ENCODE peak calls at places on chromosomes 4 and X, in seven cellular contexts. I, Z, L, O, P, C and J are unnamed samples.

GRCh38 chr4:117134386-117134785 is 49.0 kb upstream of the TRAM1L1 start:
- DNase-seq in O (no peak), L (no peak), C (no peak), I (peak; percentile 30), P (no peak), Z (peak; percentile 69), J (peak; percentile 39)

GRCh38 chr4:125789018-125789417 is 474.3 kb downstream of the FAT4 start:
- DNase-seq in O (no peak), C (no peak), Z (no peak), P (no peak), I (no peak), L (no peak), J (no peak)

GRCh38 chr4:119139822-119140252 is 4.2 kb downstream of the MYOZ2 start:
- DNase-seq in C (no peak), L (no peak), P (no peak), O (no peak), Z (no peak), I (no peak), J (no peak)

GRCh38 chrX:75156537-75156945 is 458 bp upstream of the ABCB7 start:
- DNase-seq in L (no peak), O (no peak), Z (no peak), C (no peak), P (no peak), I (peak; percentile 26), J (no peak)

GRCh38 chr4:22501715-22502095 is 14.2 kb downstream of the ADGRA3 start:
- DNase-seq in C (no peak), I (no peak), P (no peak), O (no peak), Z (no peak), L (no peak), J (no peak)

GRCh38 chrX:57519578-57520118 is 72.2 kb upstream of the ZXDB start:
- DNase-seq in I (no peak), O (no peak), P (no peak), L (no peak), Z (no peak), C (no peak), J (no peak)

GRCh38 chr4:168815373-168816345 is 194.4 kb downstream of the CBR4 start:
- DNase-seq in L (no peak), P (no peak), O (no peak), I (no peak), C (no peak), Z (no peak), J (no peak)

GRCh38 chrX:125090046-125090445 is 229.6 kb upstream of the TEX13C start:
- DNase-seq in C (no peak), I (no peak), Z (no peak), O (no peak), L (no peak), P (no peak), J (no peak)

GRCh38 chr4:190020790-190021717 is 6.0 kb downstream of the FRG2 start:
- DNase-seq in P (no peak), L (no peak), Z (peak; percentile 66), C (peak; percentile 37), I (peak; percentile 82), O (no peak), J (peak; percentile 65)

GRCh38 chr4:152943673-152944072 is 7.5 kb downstream of the FHDC1 start:
- DNase-seq in O (no peak), I (no peak), L (no peak), P (no peak), C (no peak), Z (no peak), J (no peak)

GRCh38 chrX:154596290-154596929 is 11.5 kb downstream of the CTAG1A start:
- DNase-seq in L (no peak), C (no peak), Z (peak; percentile 20), I (no peak), P (no peak), O (no peak), J (no peak)

GRCh38 chrX:126170715-126171114 is 4.6 kb upstream of the DCAF12L2 start:
- DNase-seq in O (no peak), Z (no peak), P (no peak), C (no peak), I (no peak), L (no peak), J (no peak)

GRCh38 chrX:133402042-133402453 is 13.2 kb downstream of the GPC4 start:
- DNase-seq in L (no peak), P (no peak), O (no peak), C (no peak), I (no peak), Z (no peak), J (no peak)

GRCh38 chr4:157389751-157390150 is 169.2 kb downstream of the GRIA2 start:
- DNase-seq in P (no peak), C (no peak), O (no peak), Z (no peak), I (no peak), L (no peak), J (no peak)

GRCh38 chr4:1574601-1575417 is 109.3 kb downstream of the FAM53A start:
- DNase-seq in L (no peak), P (no peak), C (no peak), Z (no peak), I (no peak), O (no peak), J (peak; percentile 14)

GRCh38 chrX:22314692-22315091 is 42.0 kb downstream of the CBLL2 start:
- DNase-seq in O (no peak), I (no peak), P (no peak), Z (no peak), L (no peak), C (no peak), J (peak; percentile 14)

GRCh38 chr4:77994194-77994721 is 62.9 kb upstream of the FRAS1 start:
- DNase-seq in Z (peak; percentile 53), L (no peak), C (no peak), O (no peak), P (no peak), I (peak; percentile 57), J (no peak)

GRCh38 chr4:3413675-3414420 is 27.9 kb upstream of the HGFAC start:
- DNase-seq in I (no peak), L (no peak), O (no peak), C (no peak), P (no peak), Z (peak; percentile 6), J (peak; percentile 22)

GRCh38 chrX:102934624-102935023 is 2.4 kb upstream of the RAB40AL start:
- DNase-seq in Z (peak; percentile 14), I (peak; percentile 59), P (peak; percentile 7), O (no peak), C (peak; percentile 15), L (no peak), J (peak; percentile 30)

GRCh38 chr4:107392951-107393350 is 327.1 kb downstream of the PAPSS1 start:
- DNase-seq in Z (no peak), L (no peak), I (peak; percentile 30), P (no peak), O (no peak), C (no peak), J (no peak)

GRCh38 chr4:94728056-94728766 is 29.5 kb upstream of the BMPR1B start:
- DNase-seq in L (no peak), P (no peak), Z (no peak), C (no peak), O (no peak), I (no peak), J (no peak)

GRCh38 chrX:48715876-48716502 is 19.5 kb downstream of the SUV39H1 start:
- DNase-seq in Z (no peak), O (no peak), P (no peak), L (no peak), I (no peak), C (no peak), J (no peak)

GRCh38 chr4:80206541-80207171 is 9.4 kb downstream of the PRDM8 start:
- DNase-seq in L (no peak), O (no peak), I (no peak), P (no peak), C (no peak), Z (no peak), J (no peak)

GRCh38 chrX:43707812-43708548 is 51.9 kb downstream of the MAOA start:
- DNase-seq in Z (no peak), I (no peak), P (no peak), L (no peak), O (no peak), C (no peak), J (no peak)

GRCh38 chr4:118034061-118034785 is at the start of gene NDST3:
- DNase-seq in Z (peak; percentile 90), O (no peak), P (no peak), L (no peak), I (peak; percentile 81), C (no peak), J (peak; percentile 82)

GRCh38 chrX:136260801-136261200 is 9.6 kb upstream of the MAP7D3 start:
- DNase-seq in L (no peak), P (no peak), C (no peak), I (no peak), Z (no peak), O (no peak), J (no peak)

GRCh38 chrX:107894038-107894437 is 68.4 kb downstream of the MID2 start:
- DNase-seq in L (peak; percentile 2), P (peak; percentile 8), Z (peak; percentile 19), O (no peak), C (no peak), I (peak; percentile 41), J (no peak)

GRCh38 chrX:150926304-150926703 is 27.8 kb upstream of the CD99L2 start:
- DNase-seq in Z (no peak), L (no peak), C (no peak), P (no peak), I (no peak), O (no peak), J (no peak)

GRCh38 chr4:12178614-12179263 is 750.0 kb upstream of the HS3ST1 start:
- DNase-seq in C (no peak), Z (no peak), P (no peak), L (no peak), I (no peak), O (no peak), J (no peak)

GRCh38 chr4:71713611-71714203 is 70.2 kb downstream of the GC start:
- DNase-seq in C (no peak), Z (no peak), L (no peak), P (no peak), I (peak; percentile 4), O (no peak), J (no peak)

GRCh38 chr4:54065282-54066087 is 1.1 kb upstream of the CHIC2 start:
- DNase-seq in C (no peak), I (no peak), O (no peak), P (no peak), L (no peak), Z (no peak), J (no peak)